ENCODE peak calls at places on chromosome 4, in seven cellular contexts. C is GM03348, V is H7, M is NCI-H1436, X is NCI-H2081, G is foreskin fibroblast, Z is ovary. L is an unnamed sample.

GRCh38 chr4:14125375-14126129 is 498.0 kb upstream of the BOD1L1 start:
- DNase-seq in M (no peak), C (no peak), X (no peak), V (no peak), Z (no peak), G (no peak), L (no peak)

GRCh38 chr4:143017210-143017609 is 167.5 kb upstream of the USP38 start:
- DNase-seq in V (no peak), Z (no peak), M (no peak), G (no peak), C (no peak), X (no peak), L (no peak)

GRCh38 chr4:22551550-22551949 is 35.7 kb upstream of the ADGRA3 start:
- DNase-seq in G (no peak), V (no peak), X (no peak), M (no peak), Z (no peak), C (no peak), L (no peak)

GRCh38 chr4:3655485-3656429 is 110.4 kb upstream of the ADRA2C start:
- DNase-seq in X (no peak), V (peak), M (no peak), C (no peak), Z (no peak), G (no peak), L (no peak)

GRCh38 chr4:54942735-54943134 is 182.7 kb downstream of the KDR start:
- DNase-seq in Z (no peak), M (no peak), X (no peak), V (no peak), C (no peak), G (no peak), L (no peak)

GRCh38 chr4:71209161-71209560 is 129.7 kb upstream of the SLC4A4 start:
- DNase-seq in Z (no peak), C (peak), X (no peak), V (no peak), G (no peak), M (no peak), L (peak)

GRCh38 chr4:57199267-57199666 is 89.1 kb upstream of the IGFBP7 start:
- DNase-seq in X (no peak), G (no peak), C (no peak), M (no peak), Z (no peak), V (no peak), L (no peak)

GRCh38 chr4:87144346-87144745 is 76.1 kb downstream of the KLHL8 start:
- DNase-seq in Z (no peak), X (no peak), C (no peak), G (no peak), M (no peak), V (no peak), L (no peak)

GRCh38 chr4:119731146-119731742 is 102.6 kb upstream of the PDE5A start:
- DNase-seq in G (no peak), X (no peak), V (no peak), Z (no peak), M (no peak), C (no peak), L (no peak)

GRCh38 chr4:73573794-73574528 is 46.3 kb downstream of the RASSF6 start:
- DNase-seq in G (peak), V (peak), C (peak), Z (peak), M (peak), X (peak), L (peak)

GRCh38 chr4:10622728-10623127 is 61.8 kb downstream of the CLNK start:
- DNase-seq in V (peak), M (no peak), G (no peak), Z (no peak), X (no peak), C (no peak), L (no peak)

GRCh38 chr4:163815776-163816175 is 321.3 kb downstream of the TMA16 start:
- DNase-seq in Z (no peak), G (no peak), C (no peak), V (no peak), M (no peak), X (no peak), L (no peak)

GRCh38 chr4:86033171-86033570 is 326.7 kb downstream of the MAPK10 start:
- DNase-seq in G (peak), C (peak), M (no peak), Z (no peak), V (no peak), X (peak), L (peak)

GRCh38 chr4:31366041-31366440 is 645.9 kb downstream of the PCDH7 start:
- DNase-seq in M (no peak), G (no peak), X (no peak), C (peak), Z (no peak), V (no peak), L (peak)

GRCh38 chr4:52407545-52407944 is 251.6 kb downstream of the USP46 start:
- DNase-seq in C (no peak), M (no peak), Z (no peak), G (no peak), X (no peak), V (no peak), L (no peak)

GRCh38 chr4:152422817-152423320 is 113.0 kb downstream of the FBXW7 start:
- DNase-seq in X (no peak), M (no peak), V (no peak), C (no peak), Z (no peak), G (no peak), L (no peak)

GRCh38 chr4:154506253-154506652 is 14.7 kb upstream of the DCHS2 start:
- DNase-seq in V (no peak), Z (no peak), X (peak), G (peak), M (no peak), C (peak), L (peak)

GRCh38 chr4:152679414-152680281 is at the start of gene TMEM154:
- DNase-seq in V (peak), M (peak), G (peak), X (peak), Z (peak), C (peak), L (peak)

GRCh38 chr4:80006935-80007744 is 65.9 kb downstream of the ANTXR2 start:
- DNase-seq in Z (no peak), C (no peak), M (no peak), X (no peak), V (no peak), G (peak), L (no peak)

GRCh38 chr4:41375561-41375960 is 118.8 kb downstream of the UCHL1 start:
- DNase-seq in X (no peak), C (no peak), M (no peak), V (no peak), Z (no peak), G (no peak), L (no peak)

GRCh38 chr4:151485541-151486131 is 76.7 kb downstream of the FHIP1A start:
- DNase-seq in C (no peak), V (no peak), M (no peak), X (no peak), Z (no peak), G (no peak), L (no peak)

GRCh38 chr4:25002679-25003078 is 28.1 kb downstream of the LGI2 start:
- DNase-seq in V (no peak), G (no peak), X (no peak), M (no peak), Z (no peak), C (peak), L (peak)

GRCh38 chr4:2786152-2786671 is 6.7 kb upstream of the SH3BP2 start:
- DNase-seq in M (no peak), Z (no peak), X (no peak), G (no peak), V (no peak), C (no peak), L (no peak)

GRCh38 chr4:77819409-77819835 is 254 bp upstream of the CNOT6L start:
- DNase-seq in M (no peak), Z (no peak), V (no peak), X (peak), C (peak), G (no peak), L (peak)

GRCh38 chr4:155529197-155529596 is 137.5 kb upstream of the GUCY1A1 start:
- DNase-seq in M (no peak), C (peak), Z (no peak), X (no peak), G (peak), V (peak), L (peak)

GRCh38 chr4:153788419-153789276 is at the start of gene SFRP2:
- DNase-seq in M (no peak), X (no peak), C (peak), G (no peak), Z (no peak), V (peak), L (no peak)

GRCh38 chr4:25058796-25059195 is 28.1 kb upstream of the LGI2 start:
- DNase-seq in G (no peak), Z (no peak), V (no peak), M (no peak), C (no peak), X (no peak), L (no peak)

GRCh38 chr4:115668396-115668795 is 555.0 kb upstream of the NDST4 start:
- DNase-seq in G (no peak), M (no peak), V (no peak), C (no peak), X (no peak), Z (no peak), L (no peak)

GRCh38 chr4:1356181-1356998 is 9.4 kb downstream of the UVSSA start:
- DNase-seq in Z (peak), V (peak), C (peak), G (no peak), M (peak), X (peak), L (peak)

GRCh38 chr4:1746265-1746691 is 25.0 kb downstream of the TACC3 start:
- DNase-seq in G (peak), X (peak), C (peak), M (peak), Z (peak), V (peak), L (peak)

GRCh38 chr4:144463236-144463635 is 182.7 kb upstream of the HHIP start:
- DNase-seq in C (no peak), G (no peak), Z (no peak), M (no peak), V (no peak), X (no peak), L (no peak)

GRCh38 chr4:52421811-52422213 is 237.3 kb downstream of the USP46 start:
- DNase-seq in G (peak), C (peak), M (no peak), Z (no peak), X (no peak), V (no peak), L (peak)

GRCh38 chr4:3074846-3075651 is 568 bp downstream of the HTT start:
- DNase-seq in X (peak), Z (peak), M (peak), V (peak), C (peak), G (peak), L (peak)

GRCh38 chr4:138696771-138697170 is 318.8 kb upstream of the NOCT start:
- DNase-seq in V (no peak), Z (no peak), X (no peak), M (no peak), C (no peak), G (no peak), L (no peak)

GRCh38 chr4:14743601-14744000 is 258.7 kb upstream of the CPEB2 start:
- DNase-seq in X (no peak), C (no peak), G (no peak), Z (no peak), M (no peak), V (no peak), L (no peak)

GRCh38 chr4:137950286-137950685 is 291.9 kb downstream of the SLC7A11 start:
- DNase-seq in V (no peak), X (no peak), C (no peak), M (no peak), Z (no peak), G (no peak), L (no peak)